ENCODE peak calls at places on chromosomes 11 and 22, in five cellular contexts. P, Q, Y, A and X are unnamed samples.

GRCh38 chr11:3700910-3701309 is 29.7 kb upstream of the CHRNA10 start:
- DNase-seq in Y (no peak), Q (no peak), A (no peak), P (no peak), X (no peak)

GRCh38 chr11:36469881-36470802 is 39.9 kb downstream of the TRAF6 start:
- DNase-seq in Q (no peak), A (no peak), P (no peak), Y (peak), X (no peak)

GRCh38 chr11:80155412-80156017 is 714.7 kb upstream of the TENM4 start:
- DNase-seq in A (peak), Y (peak), Q (peak), P (no peak), X (no peak)

GRCh38 chr11:72446929-72447753 is 12.8 kb upstream of the CLPB start:
- DNase-seq in P (no peak), Q (no peak), A (peak), Y (peak), X (no peak)

GRCh38 chr11:43578346-43579170 is 102.0 kb upstream of the HSD17B12 start:
- DNase-seq in A (peak), Q (no peak), Y (peak), P (no peak), X (no peak)

GRCh38 chr11:7677801-7678201 is 4.5 kb upstream of the CYB5R2 start:
- DNase-seq in A (no peak), Q (no peak), P (no peak), Y (peak), X (no peak)

GRCh38 chr11:57464343-57465181 is 4.2 kb downstream of the RTN4RL2 start:
- DNase-seq in Q (peak), A (peak), Y (no peak), P (no peak), X (no peak)

GRCh38 chr11:15202626-15203025 is 87.9 kb downstream of the INSC start:
- DNase-seq in Q (no peak), A (no peak), P (no peak), Y (no peak), X (no peak)

GRCh38 chr11:79758325-79758724 is 317.5 kb upstream of the TENM4 start:
- DNase-seq in Y (no peak), P (no peak), Q (no peak), A (no peak), X (no peak)

GRCh38 chr11:46291441-46292143 is 14.1 kb downstream of the CREB3L1 start:
- DNase-seq in Q (no peak), Y (peak), P (peak), A (peak), X (no peak)

GRCh38 chr11:66717925-66718319 is 11.1 kb downstream of the SPTBN2 start:
- DNase-seq in Q (no peak), Y (no peak), P (no peak), A (no peak), X (no peak)

GRCh38 chr11:66719111-66719872 is 9.7 kb downstream of the SPTBN2 start:
- DNase-seq in Q (no peak), A (no peak), Y (no peak), P (no peak), X (no peak)

GRCh38 chr11:66720223-66720898 is 8.7 kb downstream of the SPTBN2 start:
- DNase-seq in Y (peak), A (peak), Q (no peak), P (no peak), X (no peak)

GRCh38 chr11:66720899-66721470 is 8.0 kb downstream of the SPTBN2 start:
- DNase-seq in P (no peak), Q (no peak), Y (no peak), A (no peak), X (no peak)

GRCh38 chr11:66718320-66718971 is 10.6 kb downstream of the SPTBN2 start:
- DNase-seq in A (peak), Q (no peak), Y (no peak), P (no peak), X (no peak)
- TF ChIP-seq CTCF in A (peak), Q (no peak), Y (peak), P (no peak), X (no peak)

GRCh38 chr11:41499429-41499828 is 40.0 kb upstream of the LRRC4C start:
- DNase-seq in P (no peak), Q (no peak), A (peak), Y (no peak), X (no peak)

GRCh38 chr11:41494716-41495115 is 35.3 kb upstream of the LRRC4C start:
- DNase-seq in Q (no peak), Y (no peak), P (no peak), A (no peak), X (no peak)

GRCh38 chr11:41497974-41498373 is 38.5 kb upstream of the LRRC4C start:
- DNase-seq in A (peak), Y (peak), P (no peak), Q (no peak), X (no peak)

DNA sequence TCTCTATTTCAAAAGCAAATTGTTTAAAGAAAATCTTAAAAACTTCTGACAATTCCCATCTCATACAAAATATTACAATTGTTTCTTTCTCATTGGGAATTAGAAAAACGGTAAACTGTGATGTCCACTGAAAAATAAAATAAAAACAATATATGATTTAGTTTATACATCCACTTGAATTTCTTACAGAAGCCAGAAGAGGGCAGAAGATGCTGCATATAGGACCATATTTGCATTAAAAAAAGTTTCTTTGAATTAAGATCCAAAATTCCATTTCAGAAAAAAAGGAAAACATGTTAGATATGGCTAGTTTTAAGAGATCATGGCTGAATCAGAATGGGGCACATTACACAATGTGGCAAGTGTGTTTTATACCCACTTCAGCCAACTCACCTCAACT is 39.3 kb upstream of the LRRC4C start:
- DNase-seq in Y (peak), P (no peak), Q (no peak), A (peak), X (no peak)
- TF ChIP-seq CTCF in Y (peak), P (no peak), Q (no peak), A (peak), X (peak)

DNA sequence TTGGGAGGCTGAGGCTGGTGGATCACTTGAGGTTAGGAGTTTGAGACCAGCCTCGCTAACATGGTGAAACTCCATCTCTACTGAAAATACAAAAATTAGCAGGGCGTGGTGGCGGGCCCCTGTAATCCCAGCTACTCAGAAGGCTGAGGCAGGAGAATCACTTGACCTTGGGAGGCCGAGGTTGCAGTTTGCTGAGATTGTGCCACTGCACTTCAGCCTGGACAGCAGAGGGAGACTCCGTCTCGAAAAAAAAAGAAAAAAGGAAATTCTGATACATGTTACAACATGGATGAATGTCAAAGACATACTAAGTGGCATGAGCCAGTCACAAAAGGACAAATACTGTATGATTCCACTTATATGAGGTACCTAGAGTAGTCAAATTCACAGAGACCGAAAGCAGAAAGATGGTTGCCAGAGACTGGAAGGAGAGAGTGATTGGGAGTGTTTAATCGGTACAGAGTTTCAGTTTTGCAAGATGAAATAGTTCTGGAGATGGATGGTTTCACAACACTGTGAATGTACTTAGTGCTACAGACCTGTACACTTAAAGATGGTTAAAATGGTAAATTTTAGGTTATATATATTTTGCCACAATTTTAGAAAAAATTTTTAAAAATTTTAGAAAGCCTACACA is 92.3 kb downstream of the BLID start:
- DNase-seq in P (no peak), A (no peak), Q (no peak), Y (peak), X (no peak)
- TF ChIP-seq CTCF in P (peak), A (no peak), Q (no peak), Y (no peak), X (peak)

DNA sequence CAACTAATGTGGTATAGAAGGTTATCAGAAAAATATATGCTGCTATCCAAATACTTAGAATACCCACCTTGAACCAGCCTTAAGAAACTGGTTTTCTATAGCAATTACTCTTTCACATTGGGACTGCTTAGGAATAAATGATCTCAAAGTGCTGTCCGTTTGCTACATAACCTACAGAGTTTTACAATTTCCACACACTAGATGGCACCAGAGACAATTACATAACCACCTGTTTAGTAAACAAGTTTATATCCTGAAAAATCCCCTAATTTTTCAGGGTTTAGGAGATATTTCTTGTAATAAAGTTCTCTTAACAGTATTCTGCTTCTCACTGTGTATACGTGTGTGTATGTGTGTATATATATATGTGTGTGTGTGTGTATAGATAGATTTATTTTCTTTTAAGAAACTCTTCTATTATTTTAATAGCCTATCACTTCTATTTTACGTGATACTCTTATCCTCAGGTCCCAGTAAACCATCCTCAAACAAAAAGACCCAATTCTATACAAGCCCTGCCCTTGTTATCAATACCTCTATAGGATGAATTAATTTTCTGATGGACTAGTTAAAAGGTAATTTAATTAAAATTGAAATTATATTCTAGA is 6.7 kb upstream of the OR5I1 start:
- DNase-seq in Q (no peak), A (peak), Y (peak), P (no peak), X (no peak)
- TF ChIP-seq CTCF in Q (no peak), A (peak), Y (peak), P (no peak), X (peak)

GRCh38 chr22:39282642-39283311 is 36.6 kb downstream of the RPL3 start:
- DNase-seq in Y (no peak), Q (no peak), P (no peak), A (no peak), X (peak)
- TF ChIP-seq CTCF in Y (no peak), Q (no peak), P (no peak), A (no peak), X (peak)

DNA sequence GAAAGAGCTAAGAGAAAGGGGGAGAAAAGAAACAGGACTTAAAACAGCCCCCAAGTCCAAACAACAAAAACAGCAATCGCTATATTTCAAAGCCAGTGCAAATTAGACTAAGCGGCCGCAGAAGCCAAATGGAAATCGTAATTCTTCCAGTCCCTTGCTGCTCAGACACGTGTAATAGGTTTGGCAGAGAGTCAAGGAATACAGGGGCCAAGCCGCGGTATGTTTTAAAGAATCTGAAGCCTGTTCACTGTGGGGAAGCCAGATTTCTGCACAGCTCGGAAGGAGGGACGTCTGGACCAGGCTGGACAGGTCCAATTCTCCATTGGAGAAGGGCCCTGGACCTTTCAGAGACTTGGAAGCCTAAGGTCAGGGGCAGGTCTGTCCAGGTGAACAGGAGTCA is 265.7 kb upstream of the ISX start:
- DNase-seq in Q (no peak), A (no peak), Y (no peak), P (no peak), X (no peak)
- TF ChIP-seq CTCF in Q (no peak), A (no peak), Y (no peak), P (no peak), X (no peak)

GRCh38 chr22:22050141-22050775 is 67.7 kb upstream of the TOP3B start:
- DNase-seq in Q (no peak), A (no peak), Y (no peak), P (no peak), X (no peak)
- TF ChIP-seq CTCF in Q (no peak), A (no peak), Y (no peak), P (no peak), X (no peak)